ENCODE peak calls at places on chromosomes 11 and 22, in four cellular contexts. C is glutamatergic neuron, L is OCI-LY7, T is stomach. W is an unnamed sample.

GRCh38 chr11:70292166-70292565 is 21.7 kb downstream of the PPFIA1 start:
- DNase-seq in C (no peak), L (no peak), T (no peak), W (no peak)

GRCh38 chr11:66157182-66157864 is 87.3 kb downstream of the PACS1 start:
- DNase-seq in C (no peak), L (no peak), T (no peak), W (peak; percentile 30)

GRCh38 chr22:32850591-32851517 is 49.3 kb downstream of the TIMP3 start:
- DNase-seq in C (no peak), L (no peak), T (peak; percentile 43), W (no peak)

GRCh38 chr11:12785901-12786300 is 111.7 kb downstream of the TEAD1 start:
- DNase-seq in C (no peak), L (no peak), T (no peak), W (no peak)

GRCh38 chr11:73269353-73270088 is 2.6 kb upstream of the P2RY6 start:
- DNase-seq in C (peak; percentile 13), L (no peak), T (peak; percentile 24), W (no peak)

GRCh38 chr11:61910473-61911123 is 6.8 kb downstream of the RAB3IL1 start:
- DNase-seq in C (no peak), L (no peak), T (no peak), W (no peak)

GRCh38 chr11:92841719-92842118 is 127.7 kb upstream of the MTNR1B start:
- DNase-seq in C (no peak), L (no peak), T (no peak), W (no peak)

GRCh38 chr11:67664696-67665536 is 9.5 kb downstream of the ALDH3B2 start:
- DNase-seq in C (no peak), L (no peak), T (no peak), W (peak; percentile 11)

GRCh38 chr22:35418088-35418487 is 18.1 kb downstream of the MCM5 start:
- DNase-seq in C (no peak), L (no peak), T (no peak), W (no peak)

GRCh38 chr22:50522208-50522805 is 3.1 kb downstream of the SCO2 start:
- DNase-seq in C (no peak), L (no peak), T (no peak), W (no peak)

GRCh38 chr11:47348859-47349258 is 3.6 kb downstream of the MYBPC3 start:
- DNase-seq in C (peak; percentile 55), L (peak; percentile 54), T (no peak), W (no peak)

GRCh38 chr11:9263840-9264380 is 1.2 kb downstream of the DENND5A start:
- DNase-seq in C (no peak), L (peak; percentile 24), T (no peak), W (peak; percentile 87)

GRCh38 chr11:104106136-104106754 is 57.7 kb downstream of the PDGFD start:
- DNase-seq in C (no peak), L (no peak), T (no peak), W (no peak)

GRCh38 chr11:128576555-128576954 is 10.8 kb downstream of the ETS1 start:
- DNase-seq in C (no peak), L (no peak), T (no peak), W (no peak)

GRCh38 chr22:40510965-40511364 is 125.6 kb downstream of the MRTFA start:
- DNase-seq in C (no peak), L (no peak), T (no peak), W (no peak)

GRCh38 chr11:12556788-12557384 is 117.3 kb upstream of the TEAD1 start:
- DNase-seq in C (no peak), L (no peak), T (peak; percentile 80), W (no peak)

GRCh38 chr22:17638182-17638431 is 450 bp upstream of the BCL2L13 start:
- DNase-seq in C (no peak), L (peak; percentile 37), T (no peak), W (no peak)

GRCh38 chr11:122898799-122899198 is 16.2 kb downstream of the JHY start:
- DNase-seq in C (peak; percentile 25), L (no peak), T (no peak), W (no peak)

GRCh38 chr11:38095268-38095667 is 1497.2 kb upstream of the RAG2 start:
- DNase-seq in C (no peak), L (no peak), T (no peak), W (no peak)

GRCh38 chr11:62548545-62549335 is 2.1 kb upstream of the AHNAK start:
- DNase-seq in C (no peak), L (no peak), T (peak; percentile 82), W (no peak)

GRCh38 chr11:1519028-1519736 is 32.6 kb upstream of the MOB2 start:
- DNase-seq in C (no peak), L (no peak), T (no peak), W (no peak)

GRCh38 chr11:76652989-76653673 is 17.4 kb downstream of the LRRC32 start:
- DNase-seq in C (peak; percentile 7), L (no peak), T (peak; percentile 20), W (no peak)

GRCh38 chr22:17104336-17104935 is 16.7 kb downstream of the TMEM121B start:
- DNase-seq in C (no peak), L (no peak), T (no peak), W (no peak)

DNA sequence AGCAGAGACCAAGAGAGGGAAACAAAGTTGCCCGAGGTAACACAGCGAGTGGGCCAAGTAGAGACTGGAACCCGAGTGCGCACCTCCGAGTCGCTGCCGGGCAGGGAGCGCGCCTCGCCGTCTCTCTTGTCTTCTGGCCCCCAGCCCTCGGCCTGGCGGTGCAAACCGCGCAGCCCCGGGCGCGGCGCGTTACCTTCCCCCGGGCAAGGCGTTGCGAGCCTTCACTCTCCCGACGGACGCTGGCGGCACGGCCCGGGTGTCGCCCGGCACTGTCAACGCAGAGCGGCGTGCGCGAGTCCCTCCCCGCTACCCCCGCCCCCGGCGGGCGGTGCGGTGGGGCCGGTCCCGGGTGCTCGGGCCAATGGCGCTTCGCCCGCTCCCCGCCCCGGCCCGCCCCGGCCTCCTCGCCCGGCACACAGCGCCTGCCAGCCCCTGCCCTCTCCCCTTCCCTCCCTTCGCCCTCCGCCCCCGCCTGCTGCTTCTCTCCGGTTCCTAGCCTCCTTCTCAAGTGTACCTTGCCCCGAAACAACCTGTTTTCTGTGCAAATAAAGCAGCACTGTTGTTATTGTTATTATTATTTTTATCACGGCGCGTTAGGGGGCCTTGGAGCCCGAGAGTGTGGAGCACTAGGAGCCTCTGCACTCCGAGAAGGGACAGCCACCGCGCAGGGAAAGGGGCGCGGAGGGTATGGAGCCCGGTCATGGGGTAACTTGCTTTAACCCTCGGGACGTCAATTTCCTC is at the start of gene SYTL2:
- DNase-seq in C (peak; percentile 69), L (peak; percentile 60), T (peak; percentile 82), W (peak; percentile 73)
- TF ChIP-seq CTCF in C (no peak), L (no peak), T (no peak), W (no peak)

DNA sequence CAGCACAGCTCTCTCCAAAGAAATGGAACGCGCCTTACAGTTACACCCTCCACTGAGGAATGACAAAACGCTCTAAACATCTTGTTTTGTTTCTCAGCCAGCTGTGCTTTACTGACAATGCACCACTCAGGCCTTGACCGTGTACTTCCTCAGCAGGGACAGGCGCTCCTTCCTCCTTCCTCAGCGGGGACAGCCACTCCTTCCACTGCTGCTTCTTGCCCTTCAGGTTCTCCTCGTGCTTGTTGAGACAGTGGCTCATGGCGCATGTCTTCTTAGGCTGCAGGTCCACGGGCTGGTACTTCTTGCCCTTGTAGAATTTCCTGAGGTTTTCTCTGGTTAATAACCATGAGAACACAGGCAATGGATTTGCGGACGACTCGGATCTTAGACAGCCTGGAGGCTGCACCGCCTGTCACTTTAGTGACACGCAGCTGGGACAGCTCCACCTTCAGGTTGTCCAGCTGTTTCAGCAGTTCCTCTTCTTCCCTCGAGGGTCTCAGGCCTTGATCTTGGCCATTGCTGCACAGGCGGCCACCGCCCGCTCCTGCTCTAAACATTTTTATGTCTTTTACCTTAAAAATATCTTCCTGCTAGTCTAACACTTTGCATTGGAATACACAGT is 613.8 kb downstream of the BRD1 start:
- DNase-seq in C (no peak), L (no peak), T (peak; percentile 17), W (no peak)
- TF ChIP-seq CTCF in C (no peak), L (no peak), T (no peak), W (no peak)

GRCh38 chr11:124971810-124972209 is 17.8 kb downstream of the CCDC15 start:
- DNase-seq in C (no peak), L (no peak), T (no peak), W (no peak)

GRCh38 chr11:124970925-124971324 is 16.9 kb downstream of the CCDC15 start:
- DNase-seq in C (no peak), L (no peak), T (no peak), W (no peak)
- TF ChIP-seq CTCF in C (no peak), L (peak; percentile 25), T (no peak), W (no peak)

GRCh38 chr11:46296520-46297448 is 19.3 kb downstream of the CREB3L1 start:
- DNase-seq in C (peak; percentile 79), L (no peak), T (no peak), W (no peak)
- TF ChIP-seq CTCF in C (peak; percentile 52), L (no peak), T (no peak), W (peak; percentile 14)

GRCh38 chr11:130001491-130002351 is 914 bp downstream of the PRDM10 start:
- DNase-seq in C (peak; percentile 67), L (peak; percentile 63), T (peak; percentile 40), W (peak; percentile 72)

GRCh38 chr11:130002846-130003716 is 446 bp upstream of the PRDM10 start:
- DNase-seq in C (peak; percentile 86), L (peak; percentile 99), T (peak; percentile 93), W (peak; percentile 96)

GRCh38 chr11:130000552-130001176 is 2.0 kb downstream of the PRDM10 start:
- DNase-seq in C (no peak), L (no peak), T (no peak), W (no peak)

GRCh38 chr11:130003717-130004001 is 1.0 kb upstream of the PRDM10 start:
- DNase-seq in C (peak; percentile 38), L (no peak), T (no peak), W (no peak)

DNA sequence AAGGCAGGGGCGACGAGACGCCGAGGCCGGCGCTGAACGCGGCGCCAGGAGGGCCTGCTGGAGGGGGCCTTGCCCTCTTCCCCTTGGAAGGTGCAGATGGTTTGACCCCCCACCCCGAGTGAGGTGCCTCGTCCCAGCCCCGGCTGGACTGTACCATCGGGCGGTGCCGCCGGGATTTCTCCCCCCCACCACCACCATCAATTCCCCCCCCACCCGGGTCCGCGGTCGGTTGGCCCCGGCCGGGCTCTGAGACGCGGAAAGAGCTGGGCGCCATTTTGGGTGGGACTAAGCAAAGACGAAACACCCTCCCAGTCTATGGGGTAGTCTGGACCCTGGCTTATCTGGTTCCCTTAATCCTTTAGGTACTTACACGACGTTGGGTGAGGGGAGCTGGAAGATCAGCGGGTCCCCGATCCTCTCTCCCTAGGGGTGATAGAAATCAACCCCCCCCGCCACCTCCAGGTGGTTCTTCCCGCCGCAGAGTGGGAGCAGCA is at the start of gene PRDM10:
- DNase-seq in C (peak; percentile 91), L (peak; percentile 98), T (peak; percentile 92), W (peak; percentile 91)
- TF ChIP-seq CTCF in C (peak; percentile 12), L (no peak), T (no peak), W (no peak)

DNA sequence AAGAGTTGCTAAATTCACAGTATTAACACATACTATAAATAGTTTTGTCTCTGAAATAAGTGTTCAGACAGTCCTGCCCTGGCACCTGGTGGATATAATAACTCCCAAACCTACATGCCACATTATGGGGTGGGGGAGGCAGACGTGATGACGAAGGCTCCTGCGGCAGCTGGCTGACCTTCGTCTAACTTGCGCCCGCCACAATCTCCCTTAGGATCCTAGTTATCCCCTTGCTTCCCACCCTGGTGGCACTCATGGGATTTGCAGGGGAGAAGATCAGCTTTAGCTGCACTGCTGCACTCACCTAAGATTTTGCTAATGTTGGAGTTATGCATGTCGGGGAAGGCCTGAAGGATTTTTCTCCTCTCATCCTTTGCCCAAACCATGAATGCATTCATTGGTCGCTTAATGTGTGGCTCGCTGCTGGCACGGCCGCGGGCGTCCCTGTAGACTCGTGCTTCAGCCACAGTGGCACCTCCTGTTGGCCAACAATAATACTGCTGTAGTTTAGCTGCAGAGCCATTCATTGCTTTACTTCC is 367.6 kb downstream of the SOX6 start:
- DNase-seq in C (peak; percentile 48), L (no peak), T (no peak), W (no peak)
- TF ChIP-seq CTCF in C (peak; percentile 64), L (no peak), T (peak; percentile 6), W (no peak)